ENCODE peak calls at places on chromosomes 3 and 15, in eight cellular contexts. D, N, S, R, J, W, Y and I are unnamed samples. For H3K27me3, the result is how much of the 10 kb centered on the place peaks cover.

GRCh38 chr3:196990654-196991053 is 22.0 kb upstream of the PIGZ start:
- DNase-seq in J (no peak), S (no peak), N (no peak), W (no peak), R (no peak), D (no peak), Y (no peak), I (no peak)

GRCh38 chr15:57866149-57866736 is 159.7 kb downstream of the POLR2M start:
- DNase-seq in R (peak), N (peak), S (peak), Y (peak), J (peak), D (no peak), W (no peak), I (peak)

GRCh38 chr3:67083277-67083676 is 85.2 kb downstream of the KBTBD8 start:
- DNase-seq in R (no peak), J (peak), D (no peak), W (no peak), S (no peak), N (no peak), Y (peak), I (no peak)

GRCh38 chr3:42815826-42816225 is 6.6 kb downstream of the ACKR2 start:
- DNase-seq in Y (no peak), R (peak), W (no peak), S (no peak), D (no peak), J (no peak), N (no peak), I (no peak)

GRCh38 chr3:194961149-194961548 is 275.5 kb downstream of the FAM43A start:
- DNase-seq in Y (no peak), J (no peak), N (no peak), W (no peak), S (no peak), D (no peak), R (no peak), I (no peak)

GRCh38 chr15:37046876-37047614 is 53.3 kb downstream of the MEIS2 start:
- DNase-seq in D (no peak), R (peak), J (no peak), Y (no peak), W (no peak), S (peak), N (peak), I (peak)

GRCh38 chr3:82133070-82133606 is 371.7 kb upstream of the GBE1 start:
- DNase-seq in Y (peak), J (peak), S (peak), R (peak), W (peak), N (peak), D (peak), I (peak)

GRCh38 chr15:31352283-31352880 is 25.7 kb downstream of the KLF13 start:
- DNase-seq in W (no peak), R (peak), D (no peak), N (no peak), J (no peak), S (no peak), Y (no peak), I (no peak)

GRCh38 chr3:194275721-194276120 is 75.4 kb downstream of the CPN2 start:
- DNase-seq in N (no peak), Y (no peak), J (no peak), W (no peak), S (no peak), R (no peak), D (no peak), I (no peak)

GRCh38 chr3:142618917-142619401 is 22.8 kb downstream of the PLS1 start:
- DNase-seq in N (no peak), S (no peak), W (no peak), J (no peak), Y (no peak), R (no peak), D (no peak), I (no peak)

GRCh38 chr15:48371550-48371949 is 40.3 kb downstream of the DUT start:
- DNase-seq in N (no peak), W (no peak), R (no peak), D (no peak), J (no peak), S (no peak), Y (no peak), I (no peak)

GRCh38 chr3:195123196-195123805 is 147.7 kb downstream of the XXYLT1 start:
- DNase-seq in Y (peak), W (no peak), D (no peak), N (peak), S (no peak), R (no peak), J (no peak), I (no peak)

GRCh38 chr3:25144430-25144829 is 283.6 kb upstream of the RARB start:
- DNase-seq in R (no peak), S (no peak), W (no peak), N (no peak), D (no peak), Y (no peak), J (no peak), I (no peak)

GRCh38 chr3:120495809-120496208 is 45.0 kb upstream of the FSTL1 start:
- DNase-seq in D (no peak), J (no peak), W (no peak), R (no peak), S (no peak), N (no peak), Y (no peak), I (no peak)

GRCh38 chr15:80242132-80242769 is 9.8 kb downstream of the CTXND1 start:
- DNase-seq in J (no peak), N (peak), S (no peak), W (no peak), D (no peak), Y (peak), R (peak), I (peak)

GRCh38 chr3:23567917-23568316 is 237.8 kb upstream of the UBE2E1 start:
- DNase-seq in Y (no peak), N (no peak), J (no peak), W (peak), S (no peak), D (no peak), R (no peak), I (no peak)

GRCh38 chr15:68812069-68812468 is 8.6 kb downstream of the ANP32A start:
- DNase-seq in S (no peak), J (no peak), D (no peak), W (no peak), N (no peak), R (no peak), Y (no peak), I (no peak)

GRCh38 chr3:48820626-48821324 is 26.9 kb downstream of the PRKAR2A start:
- DNase-seq in R (peak), W (peak), Y (no peak), D (no peak), N (no peak), J (no peak), S (no peak), I (no peak)

GRCh38 chr3:126130081-126130855 is 46.3 kb upstream of the SLC41A3 start:
- DNase-seq in S (no peak), Y (no peak), J (no peak), N (no peak), W (no peak), R (no peak), D (no peak), I (no peak)

GRCh38 chr3:62870321-62870720 is 4.9 kb downstream of the CADPS start:
- DNase-seq in Y (no peak), N (no peak), R (no peak), S (no peak), J (no peak), W (no peak), D (no peak), I (no peak)

GRCh38 chr3:67655364-67656121 is 1.1 kb upstream of the SUCLG2 start:
- DNase-seq in N (no peak), S (no peak), J (peak), Y (no peak), W (no peak), R (no peak), D (no peak), I (no peak)

GRCh38 chr3:62876064-62876463 is 848 bp upstream of the CADPS start:
- DNase-seq in J (no peak), R (peak), Y (peak), D (peak), W (peak), N (peak), S (peak), I (peak)

GRCh38 chr3:14535616-14536015 is 4.5 kb downstream of the GRIP2 start:
- DNase-seq in R (no peak), S (no peak), W (no peak), Y (no peak), D (no peak), N (no peak), J (no peak), I (no peak)

GRCh38 chr15:60373745-60374144 is 24.0 kb downstream of the ANXA2 start:
- DNase-seq in W (no peak), S (no peak), N (no peak), R (no peak), Y (no peak), J (no peak), D (no peak), I (no peak)

GRCh38 chr3:71066356-71066755 is 517.2 kb downstream of the FOXP1 start:
- DNase-seq in Y (no peak), N (peak), W (no peak), D (peak), S (no peak), R (no peak), J (no peak), I (no peak)

GRCh38 chr3:52351762-52352055 is 35.6 kb downstream of the DNAH1 start:
- DNase-seq in D (no peak), R (no peak), Y (no peak), N (no peak), W (no peak), S (no peak), J (no peak), I (no peak)

GRCh38 chr3:41808152-41808551 is 153.8 kb downstream of the ULK4 start:
- DNase-seq in N (no peak), D (no peak), W (peak), S (no peak), R (peak), J (no peak), Y (no peak), I (no peak)

DNA sequence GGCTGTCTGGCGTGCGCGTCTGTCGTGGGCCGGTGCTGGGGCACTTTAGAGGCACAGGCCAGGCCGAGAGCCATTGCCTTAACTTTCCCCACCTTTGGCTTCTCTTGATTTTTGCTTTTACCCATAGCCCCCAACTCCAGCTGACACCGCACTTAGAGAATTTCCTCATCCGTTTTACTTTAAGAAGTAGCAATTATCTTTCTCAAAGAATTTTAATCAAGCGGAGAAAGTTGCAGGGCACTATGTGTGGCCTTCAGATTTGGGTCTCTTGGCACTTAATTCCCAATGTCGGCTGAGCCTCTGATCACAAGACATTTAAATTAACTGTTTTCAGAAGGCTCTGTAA is 1.2 kb downstream of the ALDH1A3 start:
- DNase-seq in J (no peak), S (no peak), D (no peak), R (no peak), Y (no peak), N (no peak), W (no peak), I (no peak)
- H3K27me3 ChIP-seq in J (under half), S (under half), D (under half), R (half or more), Y (under half), N (half or more), W (under half), I (under half)

DNA sequence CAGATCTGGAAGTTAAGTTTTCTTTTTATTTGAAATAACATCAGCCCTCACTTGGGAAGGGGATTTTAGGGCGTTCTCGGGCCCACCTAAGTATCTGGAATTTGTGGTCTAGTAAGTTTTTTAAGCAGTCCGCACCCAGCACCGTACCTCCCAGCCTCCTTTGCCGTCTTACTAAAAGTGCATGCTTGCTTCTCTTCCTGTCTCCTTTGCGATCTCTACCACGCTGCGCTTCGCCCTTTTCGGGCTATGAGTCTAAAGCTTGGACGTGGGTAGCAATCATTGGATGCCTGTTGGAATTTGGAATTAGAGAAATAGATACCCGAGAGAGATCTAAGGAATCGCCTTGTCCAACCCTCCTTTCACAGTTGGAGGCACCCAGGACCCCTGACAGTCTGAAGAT is 1.1 kb downstream of the THSD4 start:
- DNase-seq in R (no peak), W (no peak), J (no peak), N (peak), Y (no peak), D (no peak), S (no peak), I (no peak)
- H3K27ac ChIP-seq in R (no peak), W (peak), J (no peak), N (no peak), Y (no peak), D (no peak), S (no peak), I (no peak)

GRCh38 chr15:38768970-38769369 is 204.4 kb upstream of the RASGRP1 start:
- DNase-seq in R (peak), W (peak), D (peak), N (peak), S (peak), J (no peak), Y (no peak), I (peak)

GRCh38 chr15:38769492-38769891 is 204.9 kb upstream of the RASGRP1 start:
- DNase-seq in D (no peak), Y (no peak), N (no peak), R (no peak), W (no peak), S (no peak), J (no peak), I (no peak)
- H3K27me3 ChIP-seq in D (under half), Y (under half), N (under half), R (under half), W (under half), S (under half), J (under half), I (under half)

GRCh38 chr15:76337739-76338554 is 1.4 kb downstream of the ISL2 start:
- DNase-seq in D (no peak), Y (no peak), W (no peak), S (peak), N (peak), R (peak), J (no peak), I (no peak)
- H3K27ac ChIP-seq in D (no peak), Y (no peak), W (no peak), S (no peak), N (no peak), R (no peak), J (no peak), I (no peak)

DNA sequence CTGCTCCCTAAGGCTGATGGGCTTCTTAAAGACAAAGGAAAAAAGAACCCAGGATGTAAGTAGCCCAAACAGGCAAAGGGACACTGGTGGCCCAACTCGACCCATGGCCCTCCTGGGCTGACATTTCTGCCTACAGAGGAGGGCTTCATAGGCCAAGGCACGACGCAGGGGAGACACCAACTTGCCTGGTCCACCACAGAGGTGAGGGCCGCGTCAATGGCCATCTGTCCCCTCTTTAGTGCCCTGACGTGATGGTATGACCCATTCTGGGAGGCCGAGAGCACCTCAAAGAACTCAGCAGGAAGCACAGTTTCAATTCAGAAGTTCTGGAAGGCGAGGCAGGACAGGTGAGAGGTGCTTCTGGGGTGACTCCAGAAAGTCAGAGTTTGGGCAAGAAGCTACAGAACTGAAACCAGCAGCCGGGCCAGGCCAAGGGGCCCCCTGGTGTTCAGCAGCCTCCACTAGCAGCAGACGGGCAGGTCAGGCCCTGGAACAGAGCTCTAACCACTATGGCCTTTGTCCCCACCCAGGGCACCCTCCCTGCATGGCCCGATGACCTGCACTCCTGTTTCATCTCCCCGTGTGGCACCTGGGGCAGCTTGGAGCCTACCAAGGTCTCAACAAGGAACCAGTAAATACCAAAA is 45.1 kb downstream of the HMCES start:
- DNase-seq in J (no peak), N (no peak), S (no peak), R (no peak), Y (no peak), W (no peak), D (no peak), I (no peak)
- H3K27me3 ChIP-seq in J (under half), N (under half), S (under half), R (under half), Y (under half), W (under half), D (under half), I (under half)

GRCh38 chr3:50254577-50255250 is 14.2 kb upstream of the SEMA3B start:
- DNase-seq in N (peak), S (no peak), D (peak), J (no peak), W (no peak), R (no peak), Y (no peak), I (no peak)
- H3K27ac ChIP-seq in N (peak), S (no peak), D (peak), J (no peak), W (peak), R (no peak), Y (no peak), I (no peak)